ENCODE peak calls at places on chromosomes 11 and 22, in four cellular contexts. Z, E, D and V are unnamed samples.

GRCh38 chr22:27113211-27114030 is 456.0 kb downstream of the MIAT start:
- DNase-seq in E (peak), Z (no peak), D (peak), V (peak)

GRCh38 chr11:16291729-16292128 is 64.6 kb downstream of the SOX6 start:
- DNase-seq in Z (no peak), D (no peak), E (no peak), V (no peak)

GRCh38 chr11:108239076-108239475 is 16.2 kb downstream of the ATM start:
- DNase-seq in D (no peak), E (no peak), Z (no peak), V (no peak)

GRCh38 chr11:19929147-19929546 is 216.5 kb downstream of the NAV2 start:
- DNase-seq in D (no peak), E (no peak), Z (no peak), V (no peak)

GRCh38 chr22:20494978-20495860 is at the start of gene KLHL22:
- DNase-seq in D (no peak), Z (peak), E (peak), V (no peak)

GRCh38 chr11:78402842-78403241 is 14.8 kb downstream of the GAB2 start:
- DNase-seq in D (no peak), E (no peak), Z (no peak), V (no peak)

GRCh38 chr11:64572143-64572542 is 18.9 kb upstream of the SLC22A12 start:
- DNase-seq in D (no peak), Z (no peak), E (no peak), V (no peak)

GRCh38 chr22:18947905-18948304 is 11.8 kb upstream of the PRODH start:
- DNase-seq in Z (no peak), E (peak), D (no peak), V (peak)

GRCh38 chr11:872799-873198 is 30.1 kb downstream of the TSPAN4 start:
- DNase-seq in E (no peak), D (no peak), Z (no peak), V (no peak)

GRCh38 chr11:18310800-18311340 is 11.1 kb downstream of the HPS5 start:
- DNase-seq in D (no peak), E (no peak), Z (no peak), V (no peak)

GRCh38 chr11:90113541-90113940 is 20.9 kb upstream of the NAALAD2 start:
- DNase-seq in D (no peak), Z (peak), E (no peak), V (no peak)

GRCh38 chr11:62665630-62666258 is 632 bp downstream of the CSKMT start:
- DNase-seq in E (peak), Z (peak), D (no peak), V (no peak)

GRCh38 chr11:71089571-71089970 is 162.8 kb downstream of the SHANK2 start:
- DNase-seq in Z (no peak), D (no peak), E (no peak), V (no peak)

GRCh38 chr11:5274340-5274739 is 4.6 kb upstream of the HBE1 start:
- DNase-seq in D (no peak), Z (no peak), E (no peak), V (no peak)

GRCh38 chr11:118241191-118242098 is 10.7 kb downstream of the MPZL3 start:
- DNase-seq in Z (no peak), E (peak), D (no peak), V (no peak)

GRCh38 chr11:16792426-16792825 is 54.0 kb downstream of the C11orf58 start:
- DNase-seq in Z (no peak), E (no peak), D (no peak), V (no peak)

GRCh38 chr22:17990942-17991341 is 33.4 kb downstream of the MICAL3 start:
- DNase-seq in E (no peak), Z (no peak), D (no peak), V (no peak)

GRCh38 chr11:70860855-70861254 is 391.5 kb downstream of the SHANK2 start:
- DNase-seq in D (no peak), E (no peak), Z (peak), V (no peak)

GRCh38 chr11:59264736-59265135 is 52.0 kb upstream of the MPEG1 start:
- DNase-seq in E (no peak), Z (no peak), D (no peak), V (no peak)

GRCh38 chr11:62400760-62401159 is 18.1 kb upstream of the SCGB1A1 start:
- DNase-seq in E (no peak), Z (no peak), D (peak), V (peak)

GRCh38 chr22:46250035-46250782 is at the start of gene CDPF1:
- DNase-seq in E (peak), Z (peak), D (peak), V (peak)

GRCh38 chr11:1652778-1653540 is 23.4 kb downstream of the KRTAP5-5 start:
- DNase-seq in E (peak), D (peak), Z (peak), V (no peak)

GRCh38 chr11:24779791-24780190 is 282.9 kb downstream of the LUZP2 start:
- DNase-seq in Z (peak), E (no peak), D (no peak), V (no peak)

GRCh38 chr11:43269229-43269928 is 42.4 kb upstream of the API5 start:
- DNase-seq in D (no peak), E (no peak), Z (peak), V (no peak)

GRCh38 chr22:48761546-48761945 is 1066.1 kb downstream of the BRD1 start:
- DNase-seq in E (peak), Z (no peak), D (peak), V (no peak)

GRCh38 chr11:120324932-120325810 is at the start of gene TLCD5:
- DNase-seq in E (peak), Z (peak), D (no peak), V (peak)

GRCh38 chr11:69479591-69480271 is 1.7 kb upstream of the LINC01488 start:
- DNase-seq in E (no peak), Z (no peak), D (peak), V (no peak)

GRCh38 chr22:37508431-37508963 is 10.7 kb downstream of the CARD10 start:
- DNase-seq in Z (no peak), E (no peak), D (no peak), V (no peak)

GRCh38 chr11:12170501-12170900 is 60.1 kb downstream of the MICAL2 start:
- DNase-seq in D (no peak), E (no peak), Z (no peak), V (no peak)
- H3K4me3 ChIP-seq in D (no peak), E (no peak), Z (no peak), V (peak)

DNA sequence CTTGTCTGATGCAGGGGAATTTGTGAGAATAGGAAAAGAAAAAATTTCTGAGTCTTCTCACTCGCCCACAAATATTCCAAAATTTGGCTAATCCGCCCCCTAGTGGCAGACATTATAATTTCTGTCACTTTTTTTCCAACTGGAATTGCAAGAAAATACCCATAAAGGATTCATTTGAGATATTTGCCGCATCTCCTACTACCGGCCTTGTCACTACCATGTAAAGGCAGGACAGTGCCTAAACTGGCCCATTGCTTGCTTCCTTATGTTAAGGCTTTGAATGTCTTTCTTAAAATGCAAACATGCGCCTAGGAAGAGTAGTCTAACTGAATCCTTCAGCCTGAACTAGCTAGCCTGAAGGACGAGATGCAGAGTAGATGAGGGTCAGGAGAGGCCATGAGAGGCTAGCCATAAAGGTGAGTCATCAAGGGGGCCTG is 9.3 kb upstream of the CEP295 start:
- DNase-seq in Z (peak), E (no peak), D (peak), V (no peak)
- TF ChIP-seq CTCF in Z (peak), E (peak), D (no peak), V (peak)

GRCh38 chr11:66068923-66069714 is 953 bp upstream of the PACS1 start:
- DNase-seq in D (peak), E (peak), Z (peak), V (peak)
- H3K4me3 ChIP-seq in D (peak), E (peak), Z (peak), V (peak)

DNA sequence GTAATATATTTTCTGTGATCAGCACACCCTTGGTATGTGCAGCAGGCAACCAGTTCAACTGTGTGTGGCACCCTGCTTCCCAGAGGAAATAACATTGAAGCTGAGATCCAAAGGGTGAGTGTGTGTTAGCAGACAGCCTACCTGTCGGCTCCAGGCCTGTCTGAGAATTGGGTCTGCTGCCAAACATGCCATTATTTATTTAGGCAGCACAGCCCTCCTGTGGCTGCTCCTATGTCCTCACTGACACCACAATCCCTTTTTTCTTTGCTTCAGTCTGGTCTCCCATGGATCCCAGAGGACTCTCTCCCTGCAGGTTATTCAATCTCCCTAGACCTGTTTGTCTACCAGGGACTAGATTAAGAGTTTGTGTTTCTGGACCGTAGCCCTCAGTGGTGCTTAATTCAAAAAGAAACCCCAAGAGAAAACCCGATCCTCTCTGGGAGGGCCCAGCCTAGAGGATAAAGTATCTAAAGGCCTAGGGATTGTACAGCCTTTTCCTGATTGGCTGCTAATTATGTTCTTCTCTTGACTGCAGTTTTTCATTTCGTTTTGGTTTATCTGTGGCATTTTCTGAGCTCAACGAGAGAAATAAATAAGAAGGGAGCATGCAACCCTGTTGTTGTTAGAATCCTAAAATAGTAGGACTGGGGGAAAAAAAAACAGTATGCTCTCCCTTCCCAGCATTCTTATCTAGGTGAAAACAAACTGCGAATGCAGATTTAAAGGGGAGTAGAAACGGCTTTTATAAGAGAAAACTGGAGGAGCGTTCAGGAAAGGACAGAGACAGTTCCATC is 24.1 kb downstream of the KCNE3 start:
- DNase-seq in D (no peak), E (peak), Z (peak), V (no peak)
- TF ChIP-seq CTCF in D (no peak), E (no peak), Z (peak), V (no peak)

GRCh38 chr11:112961146-112961668 is at the start of gene NCAM1:
- DNase-seq in E (peak), Z (peak), D (peak), V (no peak)

GRCh38 chr11:112961751-112962747 is 829 bp downstream of the NCAM1 start:
- DNase-seq in D (no peak), E (no peak), Z (peak), V (no peak)

GRCh38 chr11:112962854-112963367 is 1.7 kb downstream of the NCAM1 start:
- DNase-seq in D (no peak), E (no peak), Z (peak), V (no peak)

GRCh38 chr11:112965601-112966125 is 4.4 kb downstream of the NCAM1 start:
- DNase-seq in E (no peak), Z (no peak), D (no peak), V (no peak)

DNA sequence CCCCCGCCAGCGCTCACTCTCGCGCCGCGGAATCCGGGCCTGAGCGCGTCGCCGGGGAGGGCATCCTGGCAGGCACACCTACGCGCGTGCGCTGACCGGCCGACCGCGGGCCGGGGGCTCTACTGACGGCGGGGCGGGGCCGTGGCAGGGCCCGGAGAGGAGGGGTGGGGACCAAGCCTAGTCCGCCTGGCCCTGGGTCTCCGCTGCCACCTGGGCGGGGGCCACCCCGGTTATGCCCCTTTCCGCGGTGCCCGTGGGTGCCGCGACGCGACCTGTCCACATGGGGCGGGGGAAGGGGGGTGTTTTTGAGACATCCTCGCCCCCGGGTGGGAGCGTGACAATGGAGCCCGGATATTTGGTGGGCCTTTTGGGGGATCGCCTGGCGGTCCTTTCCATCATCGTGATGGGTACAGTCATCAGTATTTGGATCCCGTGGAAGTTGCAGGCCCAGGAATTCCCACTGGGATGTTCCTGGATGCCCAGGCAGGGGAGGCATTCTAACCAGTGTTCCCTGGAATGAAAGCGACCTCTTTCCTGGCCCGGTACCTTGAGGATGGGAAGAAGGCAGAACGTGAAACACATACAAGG is 2.2 kb downstream of the NCAM1 start:
- DNase-seq in Z (peak), E (no peak), D (no peak), V (no peak)
- H3K4me3 ChIP-seq in Z (peak), E (peak), D (no peak), V (peak)

GRCh38 chr11:13776134-13776815 is 107.8 kb downstream of the FAR1 start:
- DNase-seq in E (no peak), D (no peak), Z (peak), V (no peak)
- TF ChIP-seq CTCF in E (no peak), D (no peak), Z (peak), V (no peak)

GRCh38 chr22:40181323-40181722 is 3.6 kb downstream of the TNRC6B start:
- DNase-seq in Z (no peak), E (no peak), D (no peak), V (no peak)
- H3K4me3 ChIP-seq in Z (no peak), E (no peak), D (no peak), V (no peak)

GRCh38 chr11:91299980-91300379 is 924.6 kb upstream of the FAT3 start:
- DNase-seq in D (no peak), Z (no peak), E (no peak), V (no peak)
- TF ChIP-seq CTCF in D (no peak), Z (no peak), E (no peak), V (no peak)

GRCh38 chr11:60925685-60926267 is 1.5 kb downstream of the TMEM132A start:
- DNase-seq in D (no peak), Z (no peak), E (no peak), V (no peak)
- H3K4me3 ChIP-seq in D (no peak), Z (peak), E (peak), V (no peak)

GRCh38 chr22:50209893-50210292 is 9.1 kb downstream of the SELENOO start:
- DNase-seq in Z (peak), D (no peak), E (peak), V (peak)
- TF ChIP-seq CTCF in Z (peak), D (peak), E (peak), V (peak)